ENCODE peak calls at places on chromosomes 12 and 14, in ten cellular contexts. One of them, this sample, is unnamed.

GRCh38 chr12:11947218-11947617 is 123.5 kb upstream of the BCL2L14 start:
- DNase-seq in ovary: no peak
- DNase-seq in A549: no peak
- DNase-seq in brain microvascular endothelial cell: no peak
- DNase-seq in fibroblast of mammary gland: no peak
- DNase-seq in AG09309: no peak
- DNase-seq in body of pancreas: no peak
- DNase-seq in AG10803: no peak
- DNase-seq in left lung: no peak
- DNase-seq in IMR-90: no peak
- DNase-seq in this sample: no peak

GRCh38 chr12:32032205-32032810 is 73.1 kb downstream of the RESF1 start:
- DNase-seq in AG09309: peak
- DNase-seq in IMR-90: peak
- DNase-seq in fibroblast of mammary gland: no peak
- DNase-seq in A549: no peak
- DNase-seq in brain microvascular endothelial cell: no peak
- DNase-seq in ovary: no peak
- DNase-seq in AG10803: peak
- DNase-seq in left lung: no peak
- DNase-seq in body of pancreas: no peak
- DNase-seq in this sample: no peak

GRCh38 chr12:112979281-112979680 is 962 bp downstream of the OAS2 start:
- DNase-seq in body of pancreas: no peak
- DNase-seq in AG09309: no peak
- DNase-seq in left lung: no peak
- DNase-seq in brain microvascular endothelial cell: no peak
- DNase-seq in ovary: no peak
- DNase-seq in IMR-90: no peak
- DNase-seq in AG10803: no peak
- DNase-seq in fibroblast of mammary gland: no peak
- DNase-seq in A549: no peak
- DNase-seq in this sample: no peak

GRCh38 chr12:13146539-13146938 is 43.1 kb upstream of the GSG1 start:
- DNase-seq in IMR-90: no peak
- DNase-seq in body of pancreas: peak
- DNase-seq in left lung: no peak
- DNase-seq in brain microvascular endothelial cell: no peak
- DNase-seq in AG10803: no peak
- DNase-seq in AG09309: no peak
- DNase-seq in ovary: no peak
- DNase-seq in A549: no peak
- DNase-seq in fibroblast of mammary gland: peak
- DNase-seq in this sample: no peak

GRCh38 chr12:106663385-106663784 is 80.6 kb downstream of the RFX4 start:
- DNase-seq in fibroblast of mammary gland: no peak
- DNase-seq in A549: no peak
- DNase-seq in ovary: no peak
- DNase-seq in AG10803: no peak
- DNase-seq in body of pancreas: no peak
- DNase-seq in left lung: no peak
- DNase-seq in brain microvascular endothelial cell: no peak
- DNase-seq in IMR-90: no peak
- DNase-seq in AG09309: no peak
- DNase-seq in this sample: no peak

GRCh38 chr14:41604793-41605534 is 1.7 kb upstream of the LRFN5 start:
- DNase-seq in A549: no peak
- DNase-seq in fibroblast of mammary gland: peak
- DNase-seq in brain microvascular endothelial cell: no peak
- DNase-seq in AG09309: peak
- DNase-seq in body of pancreas: no peak
- DNase-seq in AG10803: peak
- DNase-seq in IMR-90: peak
- DNase-seq in ovary: peak
- DNase-seq in left lung: peak
- DNase-seq in this sample: no peak

GRCh38 chr14:54590481-54590880 is 23.6 kb downstream of the SAMD4A start:
- DNase-seq in A549: no peak
- DNase-seq in AG09309: no peak
- DNase-seq in brain microvascular endothelial cell: no peak
- DNase-seq in IMR-90: no peak
- DNase-seq in ovary: no peak
- DNase-seq in left lung: no peak
- DNase-seq in fibroblast of mammary gland: no peak
- DNase-seq in body of pancreas: no peak
- DNase-seq in AG10803: no peak
- DNase-seq in this sample: no peak

GRCh38 chr14:65255029-65255545 is 152.8 kb upstream of the MAX start:
- DNase-seq in brain microvascular endothelial cell: peak
- DNase-seq in IMR-90: peak
- DNase-seq in fibroblast of mammary gland: peak
- DNase-seq in AG10803: peak
- DNase-seq in body of pancreas: peak
- DNase-seq in A549: peak
- DNase-seq in left lung: no peak
- DNase-seq in AG09309: no peak
- DNase-seq in ovary: no peak
- DNase-seq in this sample: no peak

GRCh38 chr12:46269429-46270241 is 792 bp upstream of the SLC38A1 start:
- DNase-seq in AG10803: no peak
- DNase-seq in IMR-90: no peak
- DNase-seq in A549: no peak
- DNase-seq in left lung: peak
- DNase-seq in AG09309: no peak
- DNase-seq in brain microvascular endothelial cell: no peak
- DNase-seq in ovary: peak
- DNase-seq in fibroblast of mammary gland: peak
- DNase-seq in body of pancreas: no peak
- DNase-seq in this sample: no peak

GRCh38 chr12:31323466-31324115 is 2.4 kb downstream of the SINHCAF start:
- DNase-seq in brain microvascular endothelial cell: no peak
- DNase-seq in body of pancreas: no peak
- DNase-seq in A549: peak
- DNase-seq in AG09309: no peak
- DNase-seq in fibroblast of mammary gland: no peak
- DNase-seq in ovary: peak
- DNase-seq in AG10803: no peak
- DNase-seq in IMR-90: no peak
- DNase-seq in left lung: peak
- DNase-seq in this sample: no peak

GRCh38 chr14:24398943-24399801 is at the start of gene NYNRIN:
- DNase-seq in brain microvascular endothelial cell: no peak
- DNase-seq in AG09309: no peak
- DNase-seq in left lung: peak
- DNase-seq in fibroblast of mammary gland: peak
- DNase-seq in A549: no peak
- DNase-seq in IMR-90: peak
- DNase-seq in AG10803: no peak
- DNase-seq in body of pancreas: peak
- DNase-seq in ovary: peak
- DNase-seq in this sample: no peak

GRCh38 chr14:101844219-101844618 is 82.7 kb downstream of the PPP2R5C start:
- DNase-seq in AG09309: no peak
- DNase-seq in AG10803: no peak
- DNase-seq in body of pancreas: no peak
- DNase-seq in A549: no peak
- DNase-seq in brain microvascular endothelial cell: no peak
- DNase-seq in IMR-90: no peak
- DNase-seq in ovary: no peak
- DNase-seq in fibroblast of mammary gland: no peak
- DNase-seq in left lung: no peak
- DNase-seq in this sample: no peak

GRCh38 chr12:11719678-11720099 is 70.2 kb downstream of the ETV6 start:
- DNase-seq in AG10803: peak
- DNase-seq in brain microvascular endothelial cell: peak
- DNase-seq in IMR-90: peak
- DNase-seq in fibroblast of mammary gland: peak
- DNase-seq in ovary: no peak
- DNase-seq in AG09309: no peak
- DNase-seq in A549: no peak
- DNase-seq in body of pancreas: no peak
- DNase-seq in left lung: peak
- DNase-seq in this sample: no peak

DNA sequence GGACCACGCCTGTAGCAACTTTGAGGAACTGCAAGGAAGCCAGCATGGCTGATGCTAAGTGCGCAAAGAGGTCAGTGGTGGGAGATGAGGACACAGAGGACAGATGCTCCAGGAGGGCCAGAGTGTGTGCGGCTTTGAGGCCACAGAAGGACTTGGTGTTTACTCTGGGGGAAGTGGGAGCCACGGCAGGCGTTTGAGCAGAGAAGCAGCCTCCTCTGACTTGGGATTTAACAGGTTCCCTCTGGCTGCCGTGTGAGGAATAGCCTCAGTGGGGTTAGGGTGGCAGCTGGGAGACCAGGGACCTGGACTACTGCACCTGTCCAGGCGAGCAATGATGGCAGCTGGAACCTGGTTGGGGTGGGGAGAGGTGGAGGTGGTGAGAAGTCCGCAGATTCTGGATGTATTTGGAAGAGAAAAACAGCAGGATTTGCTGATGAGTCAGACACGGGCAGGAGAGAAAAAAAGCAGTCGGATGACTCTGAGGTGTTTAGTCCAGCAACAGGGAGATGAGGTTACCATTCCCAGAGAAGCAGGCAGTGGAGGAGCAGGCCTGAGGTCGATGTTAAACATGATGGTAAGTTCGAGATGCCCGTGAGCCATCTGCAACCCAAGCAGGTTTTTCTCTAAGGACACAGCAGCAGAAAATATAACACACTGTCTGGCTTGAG is 143.5 kb downstream of the SCARB1 start:
- DNase-seq in brain microvascular endothelial cell: no peak
- DNase-seq in A549: peak
- DNase-seq in left lung: peak
- DNase-seq in IMR-90: peak
- DNase-seq in ovary: no peak
- DNase-seq in AG09309: no peak
- DNase-seq in fibroblast of mammary gland: peak
- DNase-seq in AG10803: peak
- DNase-seq in body of pancreas: no peak
- DNase-seq in this sample: peak
- TF ChIP-seq CTCF in brain microvascular endothelial cell: peak
- TF ChIP-seq CTCF in A549: peak
- TF ChIP-seq CTCF in left lung: no peak
- TF ChIP-seq CTCF in IMR-90: peak
- TF ChIP-seq CTCF in ovary: no peak
- TF ChIP-seq CTCF in AG09309: peak
- TF ChIP-seq CTCF in fibroblast of mammary gland: peak
- TF ChIP-seq CTCF in AG10803: peak
- TF ChIP-seq CTCF in body of pancreas: no peak
- TF ChIP-seq CTCF in this sample: peak

DNA sequence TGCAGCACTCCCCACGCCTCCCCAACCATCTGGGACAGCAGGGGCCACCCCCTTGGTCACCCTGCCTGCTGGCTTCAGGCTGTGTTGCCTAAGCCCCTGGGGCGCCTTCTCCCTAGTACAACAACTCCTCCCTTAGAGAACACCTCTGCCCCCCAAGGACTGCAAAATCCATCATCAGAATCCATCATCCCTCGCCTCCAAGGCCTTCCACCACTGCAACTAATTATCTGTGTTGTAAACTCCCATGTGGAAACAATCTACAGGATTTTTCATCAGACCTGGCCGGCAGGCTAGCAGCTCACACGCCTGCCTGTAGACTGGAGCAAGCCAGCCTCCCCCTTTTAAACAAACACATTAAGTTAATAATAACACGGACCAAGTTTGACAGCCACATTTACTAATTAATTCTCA is 36.8 kb downstream of the ZFP36L1 start:
- DNase-seq in AG10803: peak
- DNase-seq in fibroblast of mammary gland: peak
- DNase-seq in ovary: no peak
- DNase-seq in brain microvascular endothelial cell: no peak
- DNase-seq in AG09309: no peak
- DNase-seq in left lung: no peak
- DNase-seq in body of pancreas: no peak
- DNase-seq in IMR-90: no peak
- DNase-seq in A549: no peak
- DNase-seq in this sample: no peak
- H3K4me3 ChIP-seq in AG10803: no peak
- H3K4me3 ChIP-seq in fibroblast of mammary gland: no peak
- H3K4me3 ChIP-seq in ovary: no peak
- H3K4me3 ChIP-seq in brain microvascular endothelial cell: no peak
- H3K4me3 ChIP-seq in AG09309: no peak
- H3K4me3 ChIP-seq in left lung: no peak
- H3K4me3 ChIP-seq in body of pancreas: no peak
- H3K4me3 ChIP-seq in IMR-90: no peak
- H3K4me3 ChIP-seq in A549: no peak
- H3K4me3 ChIP-seq in this sample: no peak

DNA sequence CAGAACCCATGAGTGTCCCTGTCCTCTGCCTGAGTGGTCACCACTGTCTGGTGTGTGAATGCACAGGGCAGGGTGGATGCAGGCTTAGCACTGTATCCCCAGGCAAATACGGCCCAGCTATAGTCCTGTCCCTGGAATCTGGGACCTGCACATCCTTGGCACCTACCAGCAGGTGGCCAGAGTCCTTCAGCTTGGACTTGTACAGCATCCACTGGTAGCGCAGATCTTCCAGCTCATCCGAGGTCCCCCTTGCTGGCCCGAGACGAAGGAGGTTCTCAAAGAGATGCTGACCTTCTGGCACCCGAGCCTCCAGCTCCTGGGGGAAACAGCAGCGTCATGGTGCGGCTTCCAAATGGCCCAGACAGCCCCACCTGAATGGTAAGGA is 83.4 kb downstream of the SYNE3 start:
- DNase-seq in brain microvascular endothelial cell: no peak
- DNase-seq in A549: no peak
- DNase-seq in body of pancreas: no peak
- DNase-seq in left lung: no peak
- DNase-seq in AG09309: no peak
- DNase-seq in fibroblast of mammary gland: no peak
- DNase-seq in ovary: no peak
- DNase-seq in IMR-90: no peak
- DNase-seq in AG10803: no peak
- DNase-seq in this sample: no peak
- TF ChIP-seq CTCF in brain microvascular endothelial cell: peak
- TF ChIP-seq CTCF in A549: no peak
- TF ChIP-seq CTCF in body of pancreas: no peak
- TF ChIP-seq CTCF in left lung: no peak
- TF ChIP-seq CTCF in AG09309: no peak
- TF ChIP-seq CTCF in fibroblast of mammary gland: no peak
- TF ChIP-seq CTCF in ovary: no peak
- TF ChIP-seq CTCF in IMR-90: no peak
- TF ChIP-seq CTCF in AG10803: no peak
- TF ChIP-seq CTCF in this sample: peak

DNA sequence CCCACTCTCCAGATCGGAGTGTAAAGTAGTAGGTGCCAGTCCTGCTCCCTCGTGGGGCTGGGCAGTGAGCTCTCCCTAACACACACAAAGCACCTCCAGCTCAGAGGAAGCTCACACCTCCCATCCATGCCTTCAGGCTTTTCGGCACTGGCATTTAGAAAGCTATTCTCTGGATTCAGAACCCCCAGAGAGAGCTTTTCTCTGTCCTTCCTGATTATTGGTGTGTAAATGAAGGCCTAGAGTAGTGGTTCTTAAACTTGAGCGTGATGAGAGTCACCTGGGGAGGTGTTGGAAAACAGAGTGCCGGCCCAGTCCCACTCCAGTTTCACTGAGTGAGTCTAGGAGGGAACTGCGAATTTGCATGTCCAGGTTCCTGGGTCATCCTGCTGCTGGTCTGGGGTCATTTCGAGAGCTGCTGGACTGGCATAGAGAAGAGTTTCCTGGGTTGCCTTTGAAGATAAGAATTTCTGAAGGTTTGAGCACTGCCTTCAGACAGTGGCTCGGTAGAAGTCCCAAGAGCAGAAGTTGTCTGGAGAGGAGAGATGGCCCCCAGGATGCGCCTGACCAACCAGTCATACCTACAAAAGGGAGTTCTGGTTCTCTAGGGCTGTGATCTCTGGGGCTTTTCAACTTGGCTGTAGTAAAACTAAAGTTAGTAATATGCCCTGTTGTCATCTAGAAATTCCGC is 15.1 kb downstream of the CD9 start:
- DNase-seq in AG10803: no peak
- DNase-seq in AG09309: no peak
- DNase-seq in A549: no peak
- DNase-seq in IMR-90: no peak
- DNase-seq in brain microvascular endothelial cell: no peak
- DNase-seq in ovary: no peak
- DNase-seq in fibroblast of mammary gland: no peak
- DNase-seq in body of pancreas: no peak
- DNase-seq in left lung: no peak
- DNase-seq in this sample: no peak
- H3K4me3 ChIP-seq in AG10803: no peak
- H3K4me3 ChIP-seq in AG09309: no peak
- H3K4me3 ChIP-seq in A549: no peak
- H3K4me3 ChIP-seq in IMR-90: no peak
- H3K4me3 ChIP-seq in brain microvascular endothelial cell: no peak
- H3K4me3 ChIP-seq in ovary: no peak
- H3K4me3 ChIP-seq in fibroblast of mammary gland: no peak
- H3K4me3 ChIP-seq in body of pancreas: no peak
- H3K4me3 ChIP-seq in left lung: no peak
- H3K4me3 ChIP-seq in this sample: peak

This sample was measured in LNCaP clone FGC.